ENCODE peak calls at places on chromosomes 1 and 21, in ten cellular contexts. F is PC-9, G is aorta, K is AG10803, I is coronary artery, O is cardiac fibroblast, V is IMR-90, P is HFF-Myc, M is foreskin fibroblast, N is astrocyte of the spinal cord. J is an unnamed sample.

GRCh38 chr1:226639631-226640061 is 91.1 kb downstream of the STUM start:
- DNase-seq in F (no peak), G (peak; percentile 74), K (no peak), I (no peak), O (no peak), V (no peak), P (no peak), M (no peak), N (no peak), J (no peak)

GRCh38 chr21:45987121-45987711 is 5.6 kb downstream of the COL6A1 start:
- DNase-seq in F (no peak), G (peak; percentile 76), K (no peak), I (no peak), O (no peak), V (no peak), P (no peak), M (no peak), N (no peak), J (no peak)

GRCh38 chr21:43290529-43291346 is 121.9 kb downstream of the CRYAA start:
- DNase-seq in F (no peak), G (no peak), K (no peak), I (no peak), O (no peak), V (no peak), P (no peak), M (no peak), N (no peak), J (no peak)

GRCh38 chr1:2961081-2961480 is 60.2 kb upstream of the ACTRT2 start:
- DNase-seq in F (no peak), G (peak; percentile 41), K (no peak), I (no peak), O (no peak), V (no peak), P (no peak), M (no peak), N (no peak), J (no peak)

GRCh38 chr21:25370311-25370744 is 237.0 kb downstream of the MRPL39 start:
- DNase-seq in F (no peak), G (no peak), K (peak; percentile 95), I (no peak), O (peak; percentile 82), V (peak; percentile 99), P (peak; percentile 82), M (peak; percentile 94), N (peak; percentile 97), J (peak; percentile 99)

GRCh38 chr1:52590275-52590674 is 11.9 kb upstream of the GPX7 start:
- DNase-seq in F (no peak), G (no peak), K (no peak), I (no peak), O (no peak), V (no peak), P (no peak), M (no peak), N (no peak), J (no peak)

GRCh38 chr1:170929412-170929834 is 5.9 kb upstream of the MROH9 start:
- DNase-seq in F (no peak), G (no peak), K (peak; percentile 63), I (no peak), O (peak; percentile 52), V (peak; percentile 47), P (no peak), M (no peak), N (no peak), J (peak; percentile 65)

GRCh38 chr1:48680411-48681035 is 96.2 kb downstream of the BEND5 start:
- DNase-seq in F (no peak), G (no peak), K (no peak), I (no peak), O (no peak), V (no peak), P (no peak), M (no peak), N (no peak), J (no peak)

GRCh38 chr1:212270564-212270963 is 14.6 kb upstream of the PPP2R5A start:
- DNase-seq in F (no peak), G (no peak), K (no peak), I (no peak), O (no peak), V (no peak), P (no peak), M (no peak), N (no peak), J (no peak)
- H3K4me3 ChIP-seq in F (no peak overlapping the region), G (no peak overlapping the region), K (no peak overlapping the region), I (no peak overlapping the region), O (no peak overlapping the region), V (no peak overlapping the region), P (no peak overlapping the region), M (no peak overlapping the region), N (no peak overlapping the region), J (no peak overlapping the region)

GRCh38 chr1:180952657-180953013 is 39.9 kb downstream of the KIAA1614 start:
- DNase-seq in F (no peak), G (peak; percentile 75), K (no peak), I (no peak), O (no peak), V (no peak), P (no peak), M (no peak), N (no peak), J (no peak)

GRCh38 chr1:180951881-180952656 is 39.4 kb downstream of the KIAA1614 start:
- DNase-seq in F (no peak), G (peak; percentile 49), K (no peak), I (no peak), O (no peak), V (no peak), P (no peak), M (no peak), N (no peak), J (no peak)

GRCh38 chr1:180953291-180953747 is 40.6 kb downstream of the KIAA1614 start:
- DNase-seq in F (no peak), G (peak; percentile 75), K (no peak), I (no peak), O (no peak), V (no peak), P (no peak), M (no peak), N (no peak), J (no peak)

GRCh38 chr1:180954766-180955165 is 42.1 kb downstream of the KIAA1614 start:
- DNase-seq in F (no peak), G (peak; percentile 47), K (no peak), I (no peak), O (no peak), V (no peak), P (no peak), M (no peak), N (no peak), J (no peak)

GRCh38 chr1:180953791-180954721 is 41.4 kb downstream of the KIAA1614 start:
- DNase-seq in F (no peak), G (peak; percentile 91), K (peak; percentile 78), I (peak; percentile 80), O (peak; percentile 67), V (peak; percentile 12), P (peak; percentile 19), M (peak; percentile 54), N (peak; percentile 43), J (peak; percentile 60)
- H3K4me3 ChIP-seq in F (no peak overlapping the region), G (peak overlapping the region; percentile 35), K (peak overlapping the region; percentile 55), I (peak overlapping the region; percentile 74), O (peak overlapping the region; percentile 42), V (peak overlapping the region; percentile 39), P (peak overlapping the region; percentile 31), M (peak overlapping the region; percentile 44), N (peak overlapping the region; percentile 31), J (peak overlapping the region; percentile 41)

DNA sequence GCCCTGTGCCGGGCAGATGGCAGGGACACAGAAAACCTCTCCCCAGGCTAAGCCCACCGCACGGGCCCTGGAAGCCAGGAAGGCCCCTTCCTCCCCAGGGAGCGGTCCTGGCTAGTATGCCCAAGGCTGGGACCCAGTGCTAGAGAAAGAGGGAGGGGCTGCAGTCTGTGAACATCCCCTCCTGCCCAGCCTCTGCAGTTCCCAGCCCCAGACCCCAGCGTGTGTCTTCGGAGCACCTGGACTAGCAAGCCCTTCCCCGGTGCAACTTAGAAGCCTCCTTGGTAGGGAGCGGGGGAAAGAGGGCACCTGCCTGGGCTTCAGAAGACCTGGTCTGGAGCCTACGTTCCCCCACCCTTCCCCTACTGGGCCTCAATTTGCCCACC is 2.1 kb downstream of the PLEKHG5 start:
- DNase-seq in F (no peak), G (no peak), K (no peak), I (no peak), O (no peak), V (no peak), P (no peak), M (no peak), N (no peak), J (no peak)
- H3K4me3 ChIP-seq in F (peak overlapping the region; percentile 89), G (no peak overlapping the region), K (no peak overlapping the region), I (no peak overlapping the region), O (no peak overlapping the region), V (no peak overlapping the region), P (peak overlapping the region; percentile 87), M (no peak overlapping the region), N (peak overlapping the region; percentile 89), J (no peak overlapping the region)

GRCh38 chr1:51463561-51463960 is 55.5 kb downstream of the EPS15 start:
- DNase-seq in F (no peak), G (no peak), K (no peak), I (no peak), O (no peak), V (no peak), P (no peak), M (no peak), N (no peak), J (no peak)

GRCh38 chr1:51472349-51472748 is 46.7 kb downstream of the EPS15 start:
- DNase-seq in F (no peak), G (no peak), K (peak; percentile 30), I (no peak), O (peak; percentile 66), V (peak; percentile 35), P (no peak), M (no peak), N (peak; percentile 40), J (peak; percentile 12)

GRCh38 chr1:51473716-51474115 is 45.4 kb downstream of the EPS15 start:
- DNase-seq in F (no peak), G (no peak), K (no peak), I (no peak), O (no peak), V (no peak), P (no peak), M (no peak), N (no peak), J (no peak)

GRCh38 chr1:51464828-51465227 is 54.2 kb downstream of the EPS15 start:
- DNase-seq in F (no peak), G (no peak), K (no peak), I (no peak), O (no peak), V (no peak), P (no peak), M (no peak), N (no peak), J (no peak)

GRCh38 chr1:51469518-51469917 is 49.5 kb downstream of the EPS15 start:
- DNase-seq in F (no peak), G (no peak), K (no peak), I (no peak), O (no peak), V (no peak), P (no peak), M (no peak), N (no peak), J (no peak)
- H3K4me3 ChIP-seq in F (no peak overlapping the region), G (no peak overlapping the region), K (no peak overlapping the region), I (no peak overlapping the region), O (no peak overlapping the region), V (no peak overlapping the region), P (no peak overlapping the region), M (no peak overlapping the region), N (no peak overlapping the region), J (no peak overlapping the region)

J was measured in fibroblast of mammary gland.